ENCODE peak calls at places on chromosomes 5 and 9, in ten cellular contexts. Y is SK-N-SH; J is stomach; L is PC-9; H is CD8-positive, alpha-beta T cell; X is body of pancreas; Q is neural progenitor cell; E is lower lobe of right lung; N is heart right ventricle; R is psoas muscle. M is an unnamed sample.

GRCh38 chr9:137984005-137984404 is 106.4 kb downstream of the CACNA1B start:
- DNase-seq in J (peak), Q (no peak), H (no peak), N (no peak), X (no peak), R (no peak), E (no peak), L (no peak), Y (no peak), M (no peak)

GRCh38 chr5:135435467-135436330 is 11.4 kb downstream of the DCANP1 start:
- DNase-seq in H (no peak), Q (no peak), R (no peak), N (no peak), Y (peak), J (no peak), E (no peak), X (no peak), L (no peak), M (no peak)

GRCh38 chr5:141040093-141040762 is 10.9 kb upstream of the PCDHB1 start:
- DNase-seq in Q (peak), R (peak), H (no peak), Y (peak), N (peak), X (peak), E (peak), L (peak), J (no peak), M (peak)

GRCh38 chr9:108477538-108478006 is 378.2 kb downstream of the ACTL7B start:
- DNase-seq in N (no peak), E (no peak), Y (no peak), R (no peak), H (no peak), X (no peak), L (no peak), J (no peak), Q (no peak), M (no peak)

GRCh38 chr9:102700936-102701335 is 294.2 kb upstream of the CYLC2 start:
- DNase-seq in X (no peak), N (no peak), L (no peak), E (no peak), Q (no peak), Y (no peak), H (no peak), R (no peak), J (no peak), M (no peak)

GRCh38 chr5:133247881-133248642 is 196.2 kb downstream of the HSPA4 start:
- DNase-seq in N (peak), R (peak), J (no peak), H (no peak), X (peak), Y (peak), L (peak), E (peak), Q (peak), M (no peak)

GRCh38 chr5:146796144-146796543 is 82.4 kb downstream of the PPP2R2B start:
- DNase-seq in Y (no peak), L (no peak), N (no peak), H (no peak), X (no peak), Q (no peak), E (no peak), R (no peak), J (no peak), M (no peak)

GRCh38 chr9:114504341-114505186 is 709 bp downstream of the WHRN start:
- DNase-seq in R (peak), L (peak), N (peak), Q (peak), H (no peak), Y (peak), J (peak), X (peak), E (peak), M (peak)

GRCh38 chr5:115028557-115028956 is 141.2 kb downstream of the TRIM36 start:
- DNase-seq in E (no peak), X (no peak), R (no peak), J (no peak), N (no peak), H (no peak), L (no peak), Y (no peak), Q (no peak), M (no peak)

GRCh38 chr5:115033861-115034260 is 135.8 kb downstream of the TRIM36 start:
- DNase-seq in Q (peak), J (no peak), X (no peak), N (no peak), E (no peak), Y (no peak), L (no peak), H (no peak), R (no peak), M (peak)
- TF ChIP-seq CTCF in Q (peak), J (no peak), X (no peak), N (no peak), E (no peak), Y (peak), L (peak), H (no peak), R (no peak), M (peak)

GRCh38 chr5:55634204-55634785 is 77.8 kb downstream of the SLC38A9 start:
- DNase-seq in Q (no peak), J (no peak), Y (no peak), E (no peak), X (peak), L (no peak), R (no peak), H (no peak), N (peak), M (peak)
- H3K27ac ChIP-seq in Q (no peak), J (no peak), Y (no peak), E (peak), X (peak), L (peak), R (peak), H (no peak), N (peak), M (no peak)

DNA sequence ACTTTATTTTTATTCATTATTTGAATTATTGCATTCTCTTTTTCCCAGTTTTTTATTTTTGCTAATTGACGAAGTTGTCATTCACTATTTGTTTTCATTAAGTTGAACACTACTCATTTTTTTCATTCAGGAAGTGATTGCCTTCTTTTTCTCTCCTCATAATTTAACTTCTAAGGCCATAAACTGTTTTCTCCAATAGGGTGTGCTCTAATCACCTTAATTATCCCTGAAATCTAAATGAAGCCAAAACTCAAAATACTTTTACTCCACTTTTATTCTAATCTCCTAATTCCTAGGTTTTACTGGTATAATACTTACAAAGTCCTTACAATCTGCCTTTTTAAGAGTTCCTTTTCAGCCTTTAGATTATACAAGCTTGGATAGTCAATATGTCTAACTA is 2.9 kb upstream of the OR13C2 start:
- DNase-seq in J (no peak), R (no peak), E (no peak), H (no peak), Y (no peak), X (no peak), N (no peak), L (no peak), Q (no peak), M (no peak)
- TF ChIP-seq CTCF in J (no peak), R (no peak), E (no peak), H (no peak), Y (peak), X (no peak), N (no peak), L (peak), Q (peak), M (peak)

GRCh38 chr5:91408710-91409109 is 25.6 kb upstream of the ARRDC3 start:
- DNase-seq in X (no peak), L (no peak), R (no peak), H (no peak), Q (no peak), N (no peak), E (no peak), J (no peak), Y (no peak), M (no peak)
- H3K27ac ChIP-seq in X (no peak), L (no peak), R (no peak), H (no peak), Q (no peak), N (no peak), E (no peak), J (no peak), Y (no peak), M (no peak)

GRCh38 chr5:139710370-139711066 is 62.4 kb downstream of the CXXC5 start:
- DNase-seq in N (peak), L (peak), E (peak), R (no peak), X (peak), J (peak), Q (peak), H (peak), Y (peak), M (peak)
- TF ChIP-seq CTCF in N (no peak), L (no peak), E (no peak), R (no peak), X (peak), J (no peak), Q (no peak), H (no peak), Y (no peak), M (no peak)

M was measured in A673.